ENCODE peak calls at places on chromosomes 6 and 20, in eight cellular contexts. E is A172; Q is activated T-helper 2 cell treated with anti-CD3 and anti-CD28 coated beads, Interferon-gamma antibody, Interleukin-2, Interleukin-4, amounts not matched to agents 10 μg/mL and 5 μg/mL and 100 μg/mL, durations not matched to agents 14 hours and 24 hours and 36 hours; A is ecto neural progenitor cell; R is HL-60; L is HT1080; K is mesothelial cell of epicardium; O is spleen. Z is an unnamed sample.
A peak's percentile ranks its signal among the peaks of the same experiment; 100 is the strongest.

GRCh38 chr6:162260024-162260423 is 467.5 kb downstream of the PRKN start:
- DNase-seq in Q (no peak), R (no peak), K (no peak), L (peak; percentile 1), A (no peak), E (no peak), O (no peak), Z (no peak)

GRCh38 chr6:109188115-109188411 is 92.8 kb downstream of the CEP57L1 start:
- DNase-seq in Q (no peak), R (no peak), A (no peak), K (no peak), L (no peak), E (no peak), O (no peak), Z (no peak)

GRCh38 chr6:107991061-107991460 is 33.1 kb upstream of the SEC63 start:
- DNase-seq in A (no peak), L (no peak), O (no peak), K (no peak), R (no peak), Q (no peak), E (no peak), Z (no peak)

GRCh38 chr6:169008641-169009040 is 245.0 kb downstream of the THBS2 start:
- DNase-seq in R (no peak), O (no peak), L (no peak), A (no peak), Q (no peak), E (no peak), K (no peak), Z (no peak)

GRCh38 chr6:89051725-89052124 is 28.8 kb upstream of the PNRC1 start:
- DNase-seq in L (no peak), E (no peak), R (no peak), O (no peak), A (no peak), Q (no peak), K (no peak), Z (no peak)

GRCh38 chr20:1945134-1945618 is 48.7 kb downstream of the PDYN start:
- DNase-seq in L (no peak), Q (no peak), R (peak; percentile 95), A (no peak), E (no peak), O (peak; percentile 86), K (no peak), Z (no peak)

GRCh38 chr6:55668625-55669024 is 89.6 kb upstream of the HMGCLL1 start:
- DNase-seq in R (no peak), O (no peak), E (no peak), L (no peak), A (no peak), K (no peak), Q (no peak), Z (no peak)

GRCh38 chr20:3786126-3786484 is 435 bp downstream of the CENPB start:
- DNase-seq in R (no peak), Q (no peak), A (no peak), L (peak; percentile 39), O (no peak), E (no peak), K (no peak), Z (no peak)

GRCh38 chr6:159586684-159587083 is 106.4 kb downstream of the SOD2 start:
- DNase-seq in Q (no peak), A (no peak), R (no peak), O (no peak), L (no peak), E (no peak), K (no peak), Z (no peak)

GRCh38 chr20:36866681-36867485 is 9.1 kb upstream of the TLDC2 start:
- DNase-seq in E (no peak), R (no peak), K (no peak), A (no peak), L (peak; percentile 41), Q (no peak), O (no peak), Z (no peak)

GRCh38 chr6:2173203-2173961 is 72.0 kb downstream of the GMDS start:
- DNase-seq in Q (no peak), O (no peak), A (no peak), K (no peak), E (no peak), L (no peak), R (no peak), Z (no peak)

GRCh38 chr6:167464177-167464576 is 139.3 kb downstream of the TTLL2 start:
- DNase-seq in E (no peak), L (no peak), K (no peak), A (no peak), O (no peak), Q (no peak), R (no peak), Z (peak; percentile 36)

GRCh38 chr6:43668151-43669028 is 19.2 kb downstream of the MRPS18A start:
- DNase-seq in A (peak; percentile 77), R (peak; percentile 68), O (peak; percentile 83), E (no peak), Q (peak; percentile 23), L (peak; percentile 52), K (peak; percentile 61), Z (no peak)

GRCh38 chr20:38112249-38112942 is 52.7 kb downstream of the TGM2 start:
- DNase-seq in L (no peak), A (no peak), R (no peak), K (no peak), Q (no peak), E (no peak), O (no peak), Z (no peak)

GRCh38 chr20:44134897-44135810 is 51.8 kb downstream of the JPH2 start:
- DNase-seq in A (no peak), R (peak; percentile 24), Q (no peak), O (no peak), L (no peak), K (no peak), E (no peak), Z (no peak)

GRCh38 chr6:15301179-15302006 is 55.5 kb downstream of the JARID2 start:
- DNase-seq in E (no peak), O (no peak), R (no peak), L (no peak), K (no peak), A (no peak), Q (no peak), Z (no peak)

GRCh38 chr6:148240866-148241477 is 101.7 kb upstream of the SASH1 start:
- DNase-seq in Q (no peak), L (no peak), E (no peak), K (no peak), A (no peak), R (no peak), O (no peak), Z (no peak)

GRCh38 chr20:1815502-1816085 is 79.6 kb upstream of the SIRPA start:
- DNase-seq in E (no peak), Q (no peak), R (no peak), A (no peak), L (no peak), K (no peak), O (no peak), Z (peak; percentile 25)

GRCh38 chr6:55388161-55388560 is 60.9 kb downstream of the GFRAL start:
- DNase-seq in A (no peak), L (peak; percentile 2), R (no peak), K (no peak), O (no peak), Q (no peak), E (no peak), Z (no peak)

GRCh38 chr6:84172574-84172973 is 54.9 kb downstream of the CEP162 start:
- DNase-seq in Q (no peak), A (no peak), K (no peak), O (no peak), R (no peak), L (no peak), E (no peak), Z (no peak)

Z was measured in osteocyte.